ENCODE peak calls at places on chromosome 11, in five cellular contexts. S is right atrium auricular region, E is left ventricle myocardium inferior, A is cardiac muscle cell, G is tibial nerve. W is an unnamed sample.
A peak's percentile ranks its signal among the peaks of the same experiment; 100 is the strongest.

GRCh38 chr11:64207247-64208085 is 945 bp downstream of the FERMT3 start:
- DNase-seq in S (peak; percentile 87), E (peak; percentile 69), A (peak; percentile 84), G (peak; percentile 36), W (peak; percentile 91)

GRCh38 chr11:75203641-75204011 is 36.9 kb upstream of the TPBGL start:
- DNase-seq in S (no peak), E (no peak), A (no peak), G (no peak), W (no peak)

GRCh38 chr11:6320411-6321207 is at the start of gene CAVIN3:
- DNase-seq in S (peak; percentile 88), E (peak; percentile 90), A (peak; percentile 89), G (peak; percentile 85), W (peak; percentile 60)

GRCh38 chr11:133957926-133958325 is 1.2 kb upstream of the IGSF9B start:
- DNase-seq in S (no peak), E (no peak), A (peak; percentile 36), G (no peak), W (no peak)

GRCh38 chr11:113248702-113249490 is 65.5 kb upstream of the TTC12 start:
- DNase-seq in S (no peak), E (no peak), A (no peak), G (no peak), W (no peak)

GRCh38 chr11:12160680-12161079 is 50.3 kb downstream of the MICAL2 start:
- DNase-seq in S (no peak), E (no peak), A (peak; percentile 50), G (no peak), W (no peak)

GRCh38 chr11:112163875-112164521 is at the start of gene IL18:
- DNase-seq in S (no peak), E (peak; percentile 32), A (no peak), G (peak; percentile 33), W (no peak)

GRCh38 chr11:125807909-125808308 is 20.0 kb downstream of the PATE3 start:
- DNase-seq in S (no peak), E (no peak), A (peak; percentile 37), G (no peak), W (no peak)

GRCh38 chr11:12284321-12285050 is 92.9 kb upstream of the PARVA start:
- DNase-seq in S (peak; percentile 57), E (no peak), A (peak; percentile 76), G (peak; percentile 4), W (peak; percentile 2)

GRCh38 chr11:75468534-75469340 is 35.7 kb upstream of the KLHL35 start:
- DNase-seq in S (peak; percentile 69), E (peak; percentile 70), A (peak; percentile 93), G (peak; percentile 81), W (no peak)

GRCh38 chr11:74417860-74418508 is 19.8 kb upstream of the PGM2L1 start:
- DNase-seq in S (no peak), E (no peak), A (no peak), G (no peak), W (no peak)

GRCh38 chr11:111069076-111069475 is 176.4 kb upstream of the POU2AF2 start:
- DNase-seq in S (no peak), E (no peak), A (peak; percentile 62), G (no peak), W (no peak)

GRCh38 chr11:111775024-111775710 is 9.0 kb upstream of the PPP2R1B start:
- DNase-seq in S (peak; percentile 91), E (peak; percentile 22), A (peak; percentile 71), G (peak; percentile 49), W (no peak)

GRCh38 chr11:112610996-112611795 is 350.0 kb upstream of the NCAM1 start:
- DNase-seq in S (no peak), E (no peak), A (peak; percentile 22), G (no peak), W (no peak)

GRCh38 chr11:47259178-47259977 is 1.6 kb downstream of the NR1H3 start:
- DNase-seq in S (no peak), E (no peak), A (peak; percentile 61), G (no peak), W (peak; percentile 72)

GRCh38 chr11:1050581-1051355 is 14.2 kb upstream of the MUC6 start:
- DNase-seq in S (no peak), E (peak; percentile 57), A (peak; percentile 72), G (peak; percentile 35), W (peak; percentile 93)

GRCh38 chr11:1049911-1050580 is 13.5 kb upstream of the MUC6 start:
- DNase-seq in S (no peak), E (no peak), A (no peak), G (no peak), W (no peak)

GRCh38 chr11:1053121-1053901 is 16.8 kb upstream of the MUC6 start:
- DNase-seq in S (no peak), E (no peak), A (peak; percentile 34), G (no peak), W (no peak)

GRCh38 chr11:1052133-1053011 is 15.9 kb upstream of the MUC6 start:
- DNase-seq in S (no peak), E (no peak), A (no peak), G (no peak), W (no peak)

DNA sequence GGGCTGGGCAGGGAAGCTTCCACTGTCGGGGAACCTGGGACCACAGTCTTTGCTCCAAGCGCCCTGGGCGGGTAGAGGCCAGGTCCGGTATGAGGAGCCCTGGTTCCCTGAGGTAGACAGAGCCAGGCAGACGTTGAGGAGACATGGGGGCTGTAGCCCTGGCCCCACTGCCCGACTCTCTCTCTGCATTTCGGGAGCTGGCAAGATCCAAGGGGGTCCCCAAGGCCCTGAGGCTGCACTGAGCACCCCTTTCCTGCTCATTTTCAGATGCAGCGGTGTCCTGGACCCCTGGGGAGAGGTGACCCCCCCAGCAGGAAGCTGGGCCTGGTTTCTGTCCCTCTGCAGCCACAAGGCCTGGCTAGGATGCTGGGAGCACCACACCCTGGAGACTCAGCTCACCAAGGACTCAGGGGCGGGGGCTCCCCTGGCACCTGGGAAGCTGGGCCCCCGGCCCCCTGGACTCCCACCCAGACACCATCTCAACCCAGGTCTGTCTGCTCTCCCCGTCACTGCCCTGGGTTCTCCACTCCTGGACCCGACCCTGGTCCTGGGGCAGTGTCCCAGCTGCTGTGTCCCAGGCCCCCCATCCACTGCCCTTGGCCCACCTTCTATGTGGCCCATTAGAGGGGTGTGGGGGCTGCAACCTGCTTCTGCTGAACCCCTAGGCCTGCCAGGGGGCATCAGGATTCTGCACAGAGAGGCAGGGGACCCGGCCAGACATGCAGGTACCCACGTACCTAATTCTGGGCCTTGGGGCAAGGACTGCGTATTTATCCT is 15.0 kb upstream of the MUC6 start:
- DNase-seq in S (no peak), E (no peak), A (no peak), G (no peak), W (no peak)
- TF ChIP-seq CTCF in S (peak; percentile 38), E (peak; percentile 8), A (no peak), G (no peak), W (no peak)

GRCh38 chr11:96393753-96394348 is 4.0 kb downstream of the JRKL start:
- DNase-seq in S (no peak), E (no peak), A (peak; percentile 71), G (no peak), W (peak; percentile 32)
- TF ChIP-seq CTCF in S (peak; percentile 78), E (peak; percentile 76), A (peak; percentile 67), G (peak; percentile 58), W (peak; percentile 61)

DNA sequence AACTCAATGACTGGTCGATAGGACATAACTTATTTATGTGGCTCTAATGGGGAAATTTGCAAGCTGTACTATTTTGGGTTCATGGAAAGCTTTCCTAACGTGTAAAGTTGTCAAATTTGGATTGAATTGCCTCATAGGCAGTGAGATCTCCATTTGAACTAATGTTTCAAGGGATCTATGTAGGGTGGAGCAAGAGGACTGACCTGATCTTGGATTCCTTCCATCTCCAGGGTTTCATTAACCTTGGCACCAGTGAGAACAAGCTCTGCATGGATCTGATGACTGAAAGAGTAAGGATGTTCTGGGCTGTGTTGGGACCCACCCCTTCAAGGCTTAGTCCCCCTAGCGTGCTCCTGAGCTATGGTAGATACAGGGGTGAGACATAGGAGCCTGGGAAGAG is 2.1 kb downstream of the ACCSL start:
- DNase-seq in S (no peak), E (no peak), A (no peak), G (no peak), W (no peak)
- TF ChIP-seq CTCF in S (no peak), E (no peak), A (no peak), G (no peak), W (no peak)

GRCh38 chr11:22926341-22926740 is 66.1 kb upstream of the CCDC179 start:
- DNase-seq in S (no peak), E (no peak), A (no peak), G (no peak), W (no peak)

GRCh38 chr11:22927793-22928192 is 67.5 kb upstream of the CCDC179 start:
- DNase-seq in S (no peak), E (no peak), A (no peak), G (no peak), W (no peak)

GRCh38 chr11:22930816-22931594 is 70.7 kb upstream of the CCDC179 start:
- DNase-seq in S (no peak), E (no peak), A (no peak), G (no peak), W (no peak)

GRCh38 chr11:22923561-22923960 is 63.3 kb upstream of the CCDC179 start:
- DNase-seq in S (no peak), E (no peak), A (no peak), G (no peak), W (no peak)

DNA sequence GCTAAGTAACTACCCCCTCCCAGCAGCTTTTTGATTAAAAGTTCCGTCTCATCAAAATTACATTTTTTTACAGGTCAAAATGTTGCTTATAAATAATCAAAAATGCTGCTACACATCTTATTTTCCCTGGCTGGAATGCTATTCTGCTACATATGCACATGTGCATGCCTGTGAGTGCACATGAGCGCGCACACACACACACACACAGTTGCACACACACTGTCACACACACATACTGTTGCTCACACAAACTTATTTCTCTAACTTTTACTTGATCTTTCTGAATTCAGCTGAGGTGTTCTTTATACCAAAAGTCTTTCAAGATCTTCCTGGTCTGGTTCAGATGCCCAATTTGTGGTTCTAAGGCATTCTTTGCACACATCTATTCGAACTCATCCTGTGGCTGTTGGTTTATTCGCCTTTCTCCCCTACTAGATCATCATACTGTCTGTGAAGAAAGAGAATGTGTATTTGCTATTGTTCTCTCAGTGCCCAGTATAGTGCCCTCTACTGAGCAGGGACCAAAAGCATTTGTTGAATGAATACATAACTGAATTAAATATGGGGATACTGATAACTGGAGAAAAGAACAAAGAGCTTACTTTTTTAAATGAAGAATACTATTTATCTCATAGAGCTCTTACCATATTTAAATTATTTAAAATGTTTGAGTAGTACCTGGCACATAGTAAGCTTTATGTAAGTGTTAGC is 68.1 kb upstream of the CCDC179 start:
- DNase-seq in S (no peak), E (no peak), A (peak; percentile 1), G (no peak), W (no peak)
- TF ChIP-seq CTCF in S (no peak), E (no peak), A (no peak), G (no peak), W (no peak)

DNA sequence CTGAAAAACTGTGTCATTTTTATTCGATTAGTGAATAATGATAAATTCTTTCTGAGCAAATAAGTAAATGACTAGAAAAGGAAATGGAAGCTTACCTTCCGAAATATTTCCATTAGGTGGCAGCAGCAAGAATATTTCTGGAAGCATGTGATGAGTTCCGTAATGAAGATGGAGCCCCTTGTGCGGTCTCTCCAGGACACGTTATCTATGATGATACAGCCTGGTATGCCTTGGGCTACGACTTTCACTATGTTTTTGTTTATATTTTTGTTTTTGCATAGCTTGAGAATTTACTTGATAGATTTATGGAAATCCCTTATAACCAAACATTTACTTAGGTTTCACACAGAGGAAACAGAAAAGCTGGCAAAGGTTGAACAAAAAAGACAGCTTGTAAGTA is 25.7 kb downstream of the CASP5 start:
- DNase-seq in S (no peak), E (no peak), A (peak; percentile 67), G (no peak), W (no peak)
- TF ChIP-seq CTCF in S (peak; percentile 14), E (no peak), A (peak; percentile 27), G (no peak), W (no peak)